ENCODE peak calls at places on chromosomes 13 and 19, in ten cellular contexts. F is endothelial cell of umbilical vein, Z is K562, K is GM12891, W is HepG2, V is HCT116, U is sigmoid colon, D is GM23338, P is stomach, X is GM12892. S is an unnamed sample.

GRCh38 chr13:23384111-23384510 is 49.4 kb downstream of the SACS start:
- DNase-seq in W (no peak), D (no peak), U (no peak), V (no peak), K (no peak), F (no peak), X (no peak), P (no peak), Z (no peak), S (no peak)

GRCh38 chr19:43798546-43799409 is 3.5 kb downstream of the LYPD5 start:
- DNase-seq in U (no peak), Z (no peak), F (no peak), P (peak; percentile 62), D (peak; percentile 92), X (peak; percentile 15), W (no peak), K (no peak), V (peak; percentile 70), S (peak; percentile 71)

GRCh38 chr19:37907735-37908066 is 693 bp downstream of the SIPA1L3 start:
- DNase-seq in P (no peak), D (no peak), V (no peak), W (no peak), Z (no peak), K (no peak), U (no peak), F (peak; percentile 29), X (no peak), S (no peak)

GRCh38 chr13:98577823-98578285 is 947 bp upstream of the STK24 start:
- DNase-seq in P (peak; percentile 33), X (no peak), F (no peak), K (no peak), W (peak; percentile 50), D (no peak), Z (no peak), V (no peak), U (no peak), S (no peak)

GRCh38 chr13:28129911-28130693 is 8.2 kb upstream of the PAN3 start:
- DNase-seq in Z (no peak), F (no peak), K (no peak), P (no peak), W (no peak), X (no peak), U (no peak), V (no peak), D (no peak), S (no peak)

GRCh38 chr19:51695088-51695487 is 2.0 kb downstream of the SPACA6 start:
- DNase-seq in V (no peak), K (no peak), D (no peak), X (no peak), Z (no peak), U (no peak), P (peak; percentile 16), F (no peak), W (no peak), S (no peak)

GRCh38 chr19:30587869-30588268 is 215.7 kb downstream of the ZNF536 start:
- DNase-seq in F (no peak), Z (no peak), D (no peak), V (no peak), U (no peak), X (no peak), K (no peak), P (no peak), W (no peak), S (no peak)

GRCh38 chr19:39030854-39031367 is 1.4 kb downstream of the FBXO27 start:
- DNase-seq in F (no peak), X (no peak), Z (no peak), K (no peak), U (no peak), W (peak; percentile 84), P (no peak), D (no peak), V (no peak), S (no peak)

GRCh38 chr19:30344446-30345425 is 27.4 kb upstream of the ZNF536 start:
- DNase-seq in Z (no peak), D (no peak), X (no peak), W (no peak), F (no peak), K (no peak), P (no peak), U (no peak), V (peak; percentile 12), S (no peak)

GRCh38 chr19:10419646-10420443 is 493 bp upstream of the PDE4A start:
- DNase-seq in V (peak; percentile 84), F (no peak), D (peak; percentile 97), X (no peak), K (peak; percentile 53), P (no peak), W (no peak), Z (peak; percentile 96), U (no peak), S (no peak)

GRCh38 chr13:21689097-21689496 is 18.2 kb downstream of the FGF9 start:
- DNase-seq in X (no peak), W (no peak), P (no peak), U (no peak), V (no peak), D (no peak), F (no peak), K (no peak), Z (no peak), S (no peak)

GRCh38 chr13:109533350-109533749 is 253.0 kb downstream of the IRS2 start:
- DNase-seq in V (no peak), X (no peak), P (no peak), D (no peak), U (no peak), K (no peak), F (no peak), W (no peak), Z (no peak), S (no peak)

GRCh38 chr19:35738021-35738886 is 4.0 kb downstream of the IGFLR1 start:
- DNase-seq in Z (no peak), K (peak; percentile 9), D (no peak), W (no peak), P (no peak), V (no peak), U (no peak), F (no peak), X (no peak), S (no peak)
- TF ChIP-seq POLR2AphosphoS5 in Z (no peak), K (peak; percentile 64), D (no peak), W (no peak), P (no peak), V (no peak), U (no peak), F (no peak), X (peak; percentile 47), S (no peak)

GRCh38 chr19:1814391-1814790 is 2.3 kb upstream of the ATP8B3 start:
- DNase-seq in U (no peak), V (no peak), F (no peak), W (no peak), D (no peak), P (no peak), K (no peak), X (no peak), Z (no peak), S (no peak)

GRCh38 chr19:1815605-1816529 is 3.8 kb upstream of the ATP8B3 start:
- DNase-seq in Z (no peak), D (no peak), K (no peak), W (no peak), V (no peak), X (no peak), U (no peak), P (no peak), F (no peak), S (no peak)

GRCh38 chr19:1813837-1814217 is 1.8 kb upstream of the ATP8B3 start:
- DNase-seq in W (no peak), U (no peak), X (no peak), V (no peak), K (no peak), D (no peak), Z (no peak), F (no peak), P (no peak), S (no peak)

GRCh38 chr19:1816530-1817298 is 4.6 kb upstream of the ATP8B3 start:
- DNase-seq in P (no peak), V (no peak), W (no peak), D (no peak), X (no peak), K (no peak), F (no peak), U (no peak), Z (no peak), S (no peak)

GRCh38 chr19:1814833-1815604 is 2.9 kb upstream of the ATP8B3 start:
- DNase-seq in D (no peak), P (no peak), K (no peak), V (no peak), Z (no peak), F (no peak), U (no peak), X (no peak), W (no peak), S (no peak)
- TF ChIP-seq POLR2AphosphoS5 in D (no peak), P (no peak), K (no peak), V (no peak), Z (peak; percentile 7), F (no peak), U (no peak), X (no peak), W (no peak), S (no peak)

DNA sequence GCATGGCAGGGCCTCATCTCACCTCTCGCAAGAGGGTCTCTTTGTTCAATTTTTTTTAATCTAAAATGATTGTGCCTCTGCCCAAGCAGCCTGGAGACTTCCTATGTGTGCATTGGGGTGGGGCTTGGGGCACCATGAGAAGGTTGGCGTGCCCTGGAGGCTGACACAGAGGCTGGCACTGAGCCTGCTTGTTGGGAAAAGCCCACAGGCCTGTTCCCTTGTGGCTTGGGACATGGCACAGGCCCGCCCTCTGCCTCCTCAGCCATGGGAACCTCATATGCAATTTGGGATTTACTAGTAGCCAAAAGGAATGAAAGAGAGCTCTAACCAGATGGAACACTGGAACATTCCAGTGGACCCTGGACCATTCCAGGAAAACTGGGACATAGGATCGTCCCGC is 8.0 kb downstream of the FXYD3 start:
- DNase-seq in V (no peak), P (peak; percentile 90), F (no peak), W (no peak), Z (no peak), K (no peak), U (peak; percentile 85), X (no peak), D (no peak), S (no peak)
- TF ChIP-seq POLR2AphosphoS5 in V (no peak), P (no peak), F (no peak), W (no peak), Z (no peak), K (no peak), U (no peak), X (no peak), D (no peak), S (no peak)

DNA sequence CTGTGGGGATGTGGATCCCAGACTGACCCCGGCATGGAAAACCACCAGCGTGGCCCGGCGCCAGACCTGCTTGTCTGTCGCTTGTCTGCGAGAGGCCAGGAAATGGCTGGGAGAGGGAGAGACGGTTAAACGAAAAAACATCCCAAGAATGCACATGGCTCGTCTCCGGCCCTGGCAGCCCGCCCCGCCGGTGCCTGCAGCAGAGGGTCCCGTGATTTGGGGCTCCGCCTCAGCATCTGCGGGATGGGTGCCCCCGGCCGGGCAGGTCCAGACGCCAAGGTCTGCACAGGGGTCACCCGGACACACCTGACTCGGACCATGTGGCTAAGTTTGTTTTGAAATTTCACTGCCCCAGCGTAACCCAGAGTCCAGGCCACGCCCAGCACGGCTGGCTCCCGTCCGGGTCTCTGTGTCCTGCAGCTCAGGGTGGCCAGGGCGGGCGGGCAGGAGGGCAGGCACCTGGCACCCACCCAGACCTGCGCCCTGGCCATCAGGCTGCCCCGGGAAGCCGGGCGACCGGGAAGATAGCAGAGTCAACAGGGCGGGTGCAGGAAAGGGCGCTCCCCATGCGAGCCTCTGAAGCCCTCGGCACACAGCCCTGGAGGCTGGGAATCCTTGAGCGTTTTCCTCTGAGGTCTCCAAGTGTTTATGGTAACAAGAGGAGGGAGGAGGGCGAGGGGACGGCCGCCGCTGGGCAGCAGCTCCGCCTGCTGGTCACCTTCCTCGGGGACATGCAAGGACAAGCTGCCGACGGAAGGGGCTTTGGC is 103.2 kb downstream of the GADD45B start:
- DNase-seq in K (no peak), D (peak; percentile 93), P (peak; percentile 96), W (peak; percentile 90), U (peak; percentile 96), F (peak; percentile 97), X (no peak), V (peak; percentile 78), Z (peak; percentile 75), S (peak; percentile 89)
- TF ChIP-seq POLR2AphosphoS5 in K (no peak), D (peak; percentile 38), P (peak; percentile 51), W (no peak), U (peak; percentile 58), F (peak; percentile 51), X (no peak), V (peak; percentile 29), Z (no peak), S (peak; percentile 87)